ENCODE peak calls at places on chromosome 5, in eight cellular contexts. U is COR-L47; K is activated T-cell treated with anti-CD3 and anti-CD28 coated beads, Interleukin-2, amount 50 U/mL, for 72 hours; O is LoVo; X is T47D; R is HuH-7.5; A is M059J; V is activated naive CD4-positive, alpha-beta T cell. Y is an unnamed sample.

GRCh38 chr5:128062172-128062746 is 21.3 kb upstream of the SLC12A2 start:
- DNase-seq in U (no peak), K (no peak), O (no peak), X (no peak), R (no peak), A (peak), V (no peak), Y (no peak)

GRCh38 chr5:144638802-144639201 is 468.1 kb downstream of the KCTD16 start:
- DNase-seq in U (no peak), K (no peak), O (no peak), X (no peak), R (no peak), A (no peak), V (no peak), Y (no peak)

GRCh38 chr5:81971086-81971693 is 633 bp upstream of the ATG10 start:
- DNase-seq in U (no peak), K (peak), O (peak), X (peak), R (peak), A (peak), V (no peak), Y (no peak)

GRCh38 chr5:68898961-68899471 is 194.8 kb upstream of the SLC30A5 start:
- DNase-seq in U (peak), K (no peak), O (no peak), X (no peak), R (no peak), A (peak), V (no peak), Y (no peak)

GRCh38 chr5:136814621-136815378 is 449.5 kb upstream of the TRPC7 start:
- DNase-seq in U (no peak), K (no peak), O (no peak), X (no peak), R (no peak), A (peak), V (no peak), Y (no peak)

GRCh38 chr5:40972434-40972833 is 63.1 kb downstream of the C7 start:
- DNase-seq in U (no peak), K (no peak), O (no peak), X (no peak), R (no peak), A (no peak), V (no peak), Y (no peak)

GRCh38 chr5:66992547-66992946 is 204.1 kb downstream of the CD180 start:
- DNase-seq in U (no peak), K (no peak), O (no peak), X (no peak), R (no peak), A (no peak), V (no peak), Y (no peak)

GRCh38 chr5:149152317-149152746 is 11.0 kb downstream of the ABLIM3 start:
- DNase-seq in U (no peak), K (no peak), O (no peak), X (no peak), R (no peak), A (peak), V (no peak), Y (no peak)

GRCh38 chr5:53613036-53613435 is 52.6 kb downstream of the NDUFS4 start:
- DNase-seq in U (no peak), K (no peak), O (no peak), X (no peak), R (no peak), A (no peak), V (no peak), Y (no peak)

GRCh38 chr5:117077142-117077541 is 502.5 kb upstream of the SEMA6A start:
- DNase-seq in U (no peak), K (no peak), O (no peak), X (no peak), R (no peak), A (no peak), V (no peak), Y (no peak)

GRCh38 chr5:95709967-95710650 is 21.0 kb upstream of the RHOBTB3 start:
- DNase-seq in U (no peak), K (no peak), O (no peak), X (no peak), R (no peak), A (peak), V (no peak), Y (no peak)

GRCh38 chr5:180399391-180399790 is 46.3 kb upstream of the GFPT2 start:
- DNase-seq in U (no peak), K (no peak), O (no peak), X (no peak), R (no peak), A (no peak), V (no peak), Y (peak)

GRCh38 chr5:78979117-78979742 is 5.9 kb downstream of the ARSB start:
- DNase-seq in U (no peak), K (no peak), O (no peak), X (no peak), R (no peak), A (no peak), V (no peak), Y (no peak)

GRCh38 chr5:96816991-96817390 is 9.2 kb upstream of the ERAP1 start:
- DNase-seq in U (no peak), K (no peak), O (no peak), X (no peak), R (no peak), A (no peak), V (no peak), Y (no peak)

GRCh38 chr5:145775893-145776444 is 59.2 kb downstream of the PRELID2 start:
- DNase-seq in U (no peak), K (no peak), O (peak), X (no peak), R (peak), A (peak), V (no peak), Y (no peak)

GRCh38 chr5:79694652-79695051 is 5.0 kb downstream of the CMYA5 start:
- DNase-seq in U (no peak), K (no peak), O (no peak), X (no peak), R (no peak), A (no peak), V (no peak), Y (no peak)